ENCODE peak calls at places on chromosomes 16 and 17, in seven cellular contexts. K, O, Y, Q, E, L and F are unnamed samples.

GRCh38 chr16:85570213-85570734 is 42.8 kb upstream of the GSE1 start:
- DNase-seq in E (no peak), O (no peak), K (peak), Y (no peak), Q (no peak), L (no peak), F (peak)

GRCh38 chr17:21375757-21376584 is at the start of gene KCNJ12:
- DNase-seq in L (no peak), K (no peak), O (no peak), Y (peak), Q (no peak), E (no peak), F (no peak)

GRCh38 chr17:17613708-17614114 is 22.2 kb upstream of the PEMT start:
- DNase-seq in Q (peak), Y (peak), E (peak), L (peak), O (no peak), K (peak), F (peak)

GRCh38 chr17:16484445-16485169 is 7.4 kb downstream of the LRRC75A start:
- DNase-seq in Y (no peak), L (no peak), K (no peak), Q (no peak), E (no peak), O (no peak), F (no peak)

GRCh38 chr16:89314357-89314756 is 96.9 kb downstream of the ZNF778 start:
- DNase-seq in Q (no peak), L (no peak), O (no peak), E (no peak), Y (no peak), K (no peak), F (no peak)

GRCh38 chr16:49608801-49609200 is 235.2 kb downstream of the C16orf78 start:
- DNase-seq in Q (no peak), Y (peak), L (no peak), K (peak), O (no peak), E (no peak), F (no peak)

GRCh38 chr17:35683588-35683987 is 47.9 kb upstream of the RASL10B start:
- DNase-seq in Y (no peak), E (no peak), K (no peak), L (no peak), O (no peak), Q (no peak), F (no peak)

GRCh38 chr16:8936421-8936820 is 27.3 kb downstream of the USP7 start:
- DNase-seq in O (no peak), Q (peak), Y (peak), K (peak), L (peak), E (no peak), F (peak)

GRCh38 chr17:44331249-44331760 is 6.7 kb upstream of the SLC25A39 start:
- DNase-seq in Y (peak), Q (peak), O (no peak), K (peak), E (no peak), L (peak), F (peak)

GRCh38 chr17:80763293-80763867 is 218.7 kb downstream of the RPTOR start:
- DNase-seq in E (no peak), Y (no peak), L (no peak), O (no peak), K (no peak), Q (no peak), F (no peak)

GRCh38 chr16:80039777-80040176 is 439.2 kb upstream of the MAF start:
- DNase-seq in K (no peak), Q (no peak), L (no peak), O (no peak), Y (no peak), E (no peak), F (no peak)

GRCh38 chr16:86524029-86524428 is 13.7 kb downstream of the FOXF1 start:
- DNase-seq in K (no peak), Q (no peak), E (no peak), L (no peak), O (peak), Y (no peak), F (no peak)

GRCh38 chr17:40474419-40475002 is 26.9 kb downstream of the TNS4 start:
- DNase-seq in K (no peak), Y (peak), O (no peak), Q (no peak), L (peak), E (no peak), F (no peak)

GRCh38 chr17:56678249-56679144 is 85.0 kb downstream of the NOG start:
- DNase-seq in L (no peak), Y (no peak), K (no peak), O (no peak), Q (no peak), E (no peak), F (no peak)

GRCh38 chr17:50170662-50171370 is 5.0 kb downstream of the SGCA start:
- DNase-seq in Y (no peak), K (no peak), E (no peak), O (no peak), Q (no peak), L (peak), F (peak)

GRCh38 chr16:89344846-89345577 is 127.5 kb downstream of the ZNF778 start:
- DNase-seq in E (no peak), L (no peak), Q (no peak), O (peak), Y (no peak), K (no peak), F (no peak)

GRCh38 chr16:48949636-48950035 is 332.0 kb downstream of the CBLN1 start:
- DNase-seq in O (no peak), Q (no peak), E (no peak), L (peak), K (no peak), Y (no peak), F (no peak)

GRCh38 chr16:49048557-49048956 is 233.1 kb downstream of the CBLN1 start:
- DNase-seq in E (no peak), L (peak), Y (no peak), O (no peak), Q (no peak), K (no peak), F (no peak)

GRCh38 chr16:50611332-50611934 is 63.2 kb downstream of the NKD1 start:
- DNase-seq in L (peak), Q (no peak), K (no peak), E (no peak), O (no peak), Y (peak), F (no peak)

GRCh38 chr16:18039931-18040330 is 296.6 kb downstream of the NPIPA8 start:
- DNase-seq in E (no peak), Q (no peak), O (no peak), L (no peak), K (no peak), Y (no peak), F (no peak)

GRCh38 chr17:61967729-61968128 is 39.9 kb upstream of the INTS2 start:
- DNase-seq in L (no peak), Y (peak), O (no peak), Q (no peak), E (no peak), K (no peak), F (no peak)

GRCh38 chr17:69609495-69610315 is 195.2 kb downstream of the MAP2K6 start:
- DNase-seq in Y (peak), K (no peak), O (no peak), Q (no peak), E (no peak), L (peak), F (no peak)

GRCh38 chr16:78122774-78123315 is 23.4 kb downstream of the WWOX start:
- DNase-seq in O (no peak), L (peak), Y (peak), K (peak), E (no peak), Q (no peak), F (peak)

GRCh38 chr17:44785921-44786320 is 27.1 kb downstream of the ADAM11 start:
- DNase-seq in O (peak), L (no peak), E (no peak), K (no peak), Y (no peak), Q (no peak), F (no peak)

GRCh38 chr16:67112591-67113399 is 3.1 kb downstream of the PHAF1 start:
- DNase-seq in O (no peak), Y (no peak), Q (no peak), L (no peak), K (no peak), E (no peak), F (no peak)

GRCh38 chr16:86019446-86020047 is 120.6 kb downstream of the IRF8 start:
- DNase-seq in Q (no peak), O (peak), E (no peak), Y (no peak), L (no peak), K (peak), F (no peak)

GRCh38 chr17:43327834-43328420 is 70.9 kb upstream of the ARL4D start:
- DNase-seq in Q (no peak), L (no peak), O (no peak), E (no peak), K (no peak), Y (no peak), F (no peak)

GRCh38 chr17:37131064-37131463 is 182.3 kb downstream of the AATF start:
- DNase-seq in Y (peak), L (no peak), E (no peak), O (no peak), K (no peak), Q (no peak), F (no peak)

GRCh38 chr17:48368352-48368751 is 61.7 kb downstream of the SKAP1 start:
- DNase-seq in E (no peak), Y (no peak), K (no peak), Q (no peak), O (no peak), L (no peak), F (no peak)

GRCh38 chr16:82061861-82062525 is 26.9 kb downstream of the HSD17B2 start:
- DNase-seq in Y (peak), O (no peak), E (no peak), K (peak), L (peak), Q (no peak), F (peak)
- TF ChIP-seq CTCF in Y (peak), O (peak), E (peak), K (peak), L (peak), Q (peak), F (peak)

GRCh38 chr17:77106874-77107358 is 33.9 kb upstream of the SEC14L1 start:
- DNase-seq in Y (no peak), Q (no peak), E (no peak), K (peak), O (no peak), L (no peak), F (peak)
- TF ChIP-seq CTCF in Y (no peak), Q (no peak), E (no peak), K (peak), O (no peak), L (no peak), F (no peak)

DNA sequence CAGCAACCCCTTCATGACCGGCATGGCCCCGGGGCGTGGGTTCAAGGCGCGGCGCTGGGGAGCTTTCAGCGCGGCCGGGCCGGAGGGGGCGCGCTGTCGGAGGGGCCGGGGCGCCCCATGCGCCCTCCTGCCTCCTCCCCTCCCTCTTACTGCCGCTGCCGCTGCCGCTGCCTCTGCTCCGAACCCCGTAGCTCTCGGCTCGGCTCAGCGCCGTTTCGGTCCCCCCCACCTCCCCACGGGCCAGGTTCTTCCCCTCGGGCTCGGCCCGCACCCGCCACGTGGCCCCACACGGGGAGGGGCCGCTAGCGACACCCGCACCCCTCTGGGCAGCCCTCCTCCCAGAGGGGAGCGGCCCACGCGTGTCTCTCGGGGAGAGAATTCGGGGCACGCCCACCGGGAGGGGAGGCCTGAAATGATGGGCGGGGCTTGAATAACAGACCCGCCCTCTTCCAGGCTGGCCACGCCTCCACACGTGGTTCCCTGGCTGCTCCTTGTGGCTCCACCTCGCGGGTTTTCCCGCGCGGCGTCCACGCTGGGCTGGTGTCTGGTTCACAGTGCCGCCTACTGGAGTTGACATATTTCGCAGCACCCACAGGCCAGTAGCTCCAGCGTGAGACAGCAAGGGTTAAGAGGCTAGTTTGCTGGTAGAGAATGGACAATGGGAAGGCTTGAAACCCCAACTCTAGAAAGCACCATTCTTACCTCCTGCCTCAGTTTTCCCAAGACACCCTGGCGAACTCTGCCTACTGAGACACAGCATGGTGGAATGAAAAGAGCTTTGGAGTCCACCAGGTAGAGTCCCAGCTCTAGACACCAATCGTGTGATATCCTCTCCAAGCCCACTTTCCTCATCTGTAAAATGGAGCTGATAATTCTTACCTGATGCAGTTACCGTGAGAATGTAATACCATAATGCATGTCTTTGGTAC is at the start of gene KCNH4:
- DNase-seq in E (peak), Q (no peak), Y (peak), K (peak), O (peak), L (peak), F (peak)
- TF ChIP-seq CTCF in E (peak), Q (peak), Y (peak), K (peak), O (peak), L (no peak), F (peak)

GRCh38 chr17:71115669-71115972 is 946.3 kb downstream of the KCNJ2 start:
- DNase-seq in O (no peak), L (peak), Q (no peak), Y (peak), E (peak), K (no peak), F (no peak)

GRCh38 chr17:71114911-71115668 is 945.8 kb downstream of the KCNJ2 start:
- DNase-seq in L (no peak), Q (no peak), E (no peak), K (no peak), O (no peak), Y (no peak), F (no peak)

GRCh38 chr17:71117461-71117860 is 948.1 kb downstream of the KCNJ2 start:
- DNase-seq in Y (peak), O (no peak), E (no peak), Q (no peak), K (no peak), L (no peak), F (no peak)

GRCh38 chr17:71118039-71118438 is 948.7 kb downstream of the KCNJ2 start:
- DNase-seq in K (peak), L (peak), Y (peak), Q (no peak), O (no peak), E (no peak), F (no peak)
- TF ChIP-seq CTCF in K (peak), L (peak), Y (peak), Q (peak), O (peak), E (no peak), F (no peak)

DNA sequence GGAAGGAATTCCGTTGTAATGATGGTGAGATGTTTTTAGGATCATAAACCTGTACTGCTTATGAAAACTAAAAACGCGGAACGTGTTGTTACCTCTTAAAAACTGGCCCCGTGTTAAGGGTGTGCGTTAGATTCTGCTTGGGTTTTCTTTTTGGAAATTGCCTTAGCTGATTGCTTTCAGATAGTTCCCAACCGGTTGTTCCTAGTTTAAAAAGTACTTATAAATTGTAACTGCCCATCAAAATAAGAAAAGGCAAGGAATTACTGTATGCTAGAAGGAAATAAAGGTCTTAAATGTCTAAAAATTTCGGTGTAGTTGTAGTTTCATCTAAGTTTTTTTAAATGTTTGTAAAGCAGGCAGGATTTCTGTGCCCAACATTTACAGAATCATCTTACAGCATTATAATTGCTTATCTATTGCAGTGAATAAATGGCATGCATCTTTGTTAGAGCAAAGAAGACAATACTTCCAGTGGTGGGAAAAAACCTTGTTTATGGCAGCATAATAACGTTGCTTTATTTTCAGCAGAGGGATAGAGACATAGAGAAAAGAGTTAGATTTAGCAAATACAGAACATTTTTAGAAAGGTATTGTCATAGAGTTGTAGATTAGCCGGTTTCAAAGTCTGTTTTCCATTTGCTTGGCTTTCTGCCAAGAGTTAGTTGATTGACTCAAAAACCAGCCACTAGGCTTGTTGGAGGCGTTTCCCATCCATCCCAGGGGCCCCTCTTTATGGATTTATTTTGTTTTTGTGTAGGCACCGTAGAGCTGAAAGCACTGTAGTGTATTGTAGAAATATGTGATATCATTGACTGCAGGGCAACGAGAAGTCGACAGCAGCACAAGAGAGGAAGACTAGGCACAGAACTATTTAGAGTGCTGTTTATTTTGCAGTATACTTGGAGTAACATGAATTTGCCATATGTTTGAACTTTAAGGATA is 1.7 kb downstream of the PPM1D start:
- DNase-seq in Q (peak), O (no peak), Y (peak), K (peak), E (no peak), L (peak), F (peak)
- TF ChIP-seq CTCF in Q (peak), O (no peak), Y (no peak), K (peak), E (no peak), L (no peak), F (no peak)